ENCODE peak calls at places on chromosomes 1 and 21, in five cellular contexts. One of them, this sample, is unnamed.

GRCh38 chr21:44989538-44989888 is 49.7 kb downstream of the SLX9 start:
- DNase-seq in HepG2: peak
- DNase-seq in H1: no peak
- DNase-seq in GM12878: no peak
- DNase-seq in K562: no peak
- DNase-seq in this sample: no peak

GRCh38 chr1:34876406-34876805 is 16.9 kb upstream of the SMIM12 start:
- DNase-seq in HepG2: no peak
- DNase-seq in H1: no peak
- DNase-seq in GM12878: no peak
- DNase-seq in K562: no peak
- DNase-seq in this sample: no peak

GRCh38 chr1:98677288-98677687 is 15.8 kb downstream of the SNX7 start:
- DNase-seq in HepG2: no peak
- DNase-seq in H1: no peak
- DNase-seq in GM12878: no peak
- DNase-seq in K562: no peak
- DNase-seq in this sample: peak

GRCh38 chr21:44487831-44488230 is 32.5 kb downstream of the LRRC3 start:
- DNase-seq in HepG2: peak
- DNase-seq in H1: peak
- DNase-seq in GM12878: no peak
- DNase-seq in K562: peak
- DNase-seq in this sample: peak

GRCh38 chr1:3902546-3902945 is 2.5 kb upstream of the C1orf174 start:
- DNase-seq in HepG2: no peak
- DNase-seq in H1: no peak
- DNase-seq in GM12878: no peak
- DNase-seq in K562: no peak
- DNase-seq in this sample: no peak

GRCh38 chr1:36212782-36213181 is 11.5 kb upstream of the THRAP3 start:
- DNase-seq in HepG2: no peak
- DNase-seq in H1: no peak
- DNase-seq in GM12878: no peak
- DNase-seq in K562: no peak
- DNase-seq in this sample: no peak

GRCh38 chr1:113871597-113872113 is at the start of gene PTPN22:
- DNase-seq in HepG2: no peak
- DNase-seq in H1: no peak
- DNase-seq in GM12878: peak
- DNase-seq in K562: no peak
- DNase-seq in this sample: no peak

GRCh38 chr21:35204850-35205564 is 155.9 kb upstream of the RUNX1 start:
- DNase-seq in HepG2: no peak
- DNase-seq in H1: no peak
- DNase-seq in GM12878: no peak
- DNase-seq in K562: peak
- DNase-seq in this sample: no peak

GRCh38 chr1:246306415-246307037 is 200.6 kb downstream of the SMYD3 start:
- DNase-seq in HepG2: peak
- DNase-seq in H1: no peak
- DNase-seq in GM12878: no peak
- DNase-seq in K562: peak
- DNase-seq in this sample: no peak

GRCh38 chr21:44013380-44014088 is 1.4 kb downstream of the TRAPPC10 start:
- DNase-seq in HepG2: no peak
- DNase-seq in H1: no peak
- DNase-seq in GM12878: peak
- DNase-seq in K562: peak
- DNase-seq in this sample: no peak

GRCh38 chr1:247906504-247907047 is 11.2 kb downstream of the OR2W3 start:
- DNase-seq in HepG2: no peak
- DNase-seq in H1: no peak
- DNase-seq in GM12878: no peak
- DNase-seq in K562: peak
- DNase-seq in this sample: no peak

GRCh38 chr1:4700801-4701200 is 46.4 kb downstream of the AJAP1 start:
- DNase-seq in HepG2: no peak
- DNase-seq in H1: no peak
- DNase-seq in GM12878: no peak
- DNase-seq in K562: no peak
- DNase-seq in this sample: no peak

GRCh38 chr1:165531021-165531420 is 12.8 kb upstream of the LRRC52 start:
- DNase-seq in HepG2: no peak
- DNase-seq in H1: no peak
- DNase-seq in GM12878: no peak
- DNase-seq in K562: no peak
- DNase-seq in this sample: no peak

GRCh38 chr21:45386336-45386727 is 18.6 kb upstream of the COL18A1 start:
- DNase-seq in HepG2: no peak
- DNase-seq in H1: no peak
- DNase-seq in GM12878: no peak
- DNase-seq in K562: no peak
- DNase-seq in this sample: no peak

GRCh38 chr1:36203554-36204346 is 20.5 kb upstream of the THRAP3 start:
- DNase-seq in HepG2: no peak
- DNase-seq in H1: no peak
- DNase-seq in GM12878: no peak
- DNase-seq in K562: no peak
- DNase-seq in this sample: peak

GRCh38 chr1:33256701-33257387 is 552 bp downstream of the ZNF362 start:
- DNase-seq in HepG2: peak
- DNase-seq in H1: no peak
- DNase-seq in GM12878: no peak
- DNase-seq in K562: peak
- DNase-seq in this sample: peak

GRCh38 chr1:16073490-16074104 is at the start of gene FAM131C:
- DNase-seq in HepG2: no peak
- DNase-seq in H1: no peak
- DNase-seq in GM12878: no peak
- DNase-seq in K562: peak
- DNase-seq in this sample: peak

GRCh38 chr1:168273575-168273974 is 7.1 kb upstream of the TBX19 start:
- DNase-seq in HepG2: no peak
- DNase-seq in H1: no peak
- DNase-seq in GM12878: no peak
- DNase-seq in K562: no peak
- DNase-seq in this sample: no peak

GRCh38 chr1:225476538-225476988 is 48.7 kb upstream of the LBR start:
- DNase-seq in HepG2: peak
- DNase-seq in H1: no peak
- DNase-seq in GM12878: no peak
- DNase-seq in K562: no peak
- DNase-seq in this sample: no peak

DNA sequence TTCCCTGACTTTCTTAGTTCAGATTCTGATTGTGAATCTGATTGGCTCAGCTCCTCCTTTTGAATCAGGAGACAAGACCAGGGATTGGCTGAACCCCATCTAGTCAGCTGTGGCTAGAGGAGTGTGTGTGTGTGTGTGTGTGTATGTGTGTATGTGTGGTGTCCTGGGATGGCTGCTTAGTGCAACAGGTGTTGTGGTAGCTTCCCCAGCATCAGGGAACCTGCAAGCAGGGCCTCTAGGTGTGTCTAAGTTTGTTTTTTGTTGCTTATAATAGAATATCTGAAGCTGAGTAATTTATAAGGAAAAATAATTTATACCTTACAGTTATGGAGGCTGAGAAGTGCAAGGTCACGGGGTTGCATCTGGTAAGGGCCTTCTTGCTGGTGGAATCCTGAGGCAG is 13.2 kb upstream of the ALPL start:
- DNase-seq in HepG2: no peak
- DNase-seq in H1: no peak
- DNase-seq in GM12878: no peak
- DNase-seq in K562: no peak
- DNase-seq in this sample: no peak
- TF ChIP-seq HDAC2 in HepG2: no peak
- TF ChIP-seq HDAC2 in H1: no peak
- TF ChIP-seq HDAC2 in GM12878: no peak
- TF ChIP-seq HDAC2 in K562: no peak
- TF ChIP-seq HDAC2 in this sample: no peak

GRCh38 chr1:202713110-202713509 is 2.9 kb upstream of the SYT2 start:
- DNase-seq in HepG2: no peak
- DNase-seq in H1: no peak
- DNase-seq in GM12878: no peak
- DNase-seq in K562: no peak
- DNase-seq in this sample: peak
- TF ChIP-seq HDAC2 in HepG2: no peak
- TF ChIP-seq HDAC2 in H1: no peak
- TF ChIP-seq HDAC2 in GM12878: no peak
- TF ChIP-seq HDAC2 in K562: no peak
- TF ChIP-seq HDAC2 in this sample: no peak

GRCh38 chr21:42027085-42027803 is 17.1 kb upstream of the ZBTB21 start:
- DNase-seq in HepG2: no peak
- DNase-seq in H1: no peak
- DNase-seq in GM12878: no peak
- DNase-seq in K562: no peak
- DNase-seq in this sample: no peak
- TF ChIP-seq HDAC2 in HepG2: no peak
- TF ChIP-seq HDAC2 in H1: no peak
- TF ChIP-seq HDAC2 in GM12878: no peak
- TF ChIP-seq HDAC2 in K562: no peak
- TF ChIP-seq HDAC2 in this sample: no peak

GRCh38 chr1:218867941-218868656 is 305.6 kb upstream of the LYPLAL1 start:
- DNase-seq in HepG2: no peak
- DNase-seq in H1: no peak
- DNase-seq in GM12878: no peak
- DNase-seq in K562: no peak
- DNase-seq in this sample: no peak

GRCh38 chr1:218869276-218869675 is 304.4 kb upstream of the LYPLAL1 start:
- DNase-seq in HepG2: no peak
- DNase-seq in H1: no peak
- DNase-seq in GM12878: no peak
- DNase-seq in K562: no peak
- DNase-seq in this sample: no peak

GRCh38 chr1:218866507-218866906 is 307.2 kb upstream of the LYPLAL1 start:
- DNase-seq in HepG2: no peak
- DNase-seq in H1: no peak
- DNase-seq in GM12878: no peak
- DNase-seq in K562: no peak
- DNase-seq in this sample: no peak

DNA sequence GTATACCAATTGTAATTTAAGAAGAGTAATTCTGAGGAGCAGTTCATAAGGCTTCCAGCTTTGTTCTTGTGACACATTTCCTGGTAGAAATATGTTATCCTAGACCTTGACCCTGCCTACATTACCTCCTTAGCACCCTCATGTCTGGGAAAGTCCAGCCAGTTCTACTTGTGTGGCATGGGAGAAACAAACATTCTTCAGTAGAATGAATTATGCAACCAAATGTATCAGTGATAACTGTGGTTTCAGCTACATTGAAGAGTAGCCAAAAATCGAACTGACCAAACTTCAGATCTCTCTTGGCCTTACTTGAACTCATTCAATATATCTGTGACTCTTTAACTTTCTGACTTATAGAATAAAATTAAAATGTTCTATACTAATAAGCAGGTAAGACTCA is 308.1 kb upstream of the LYPLAL1 start:
- DNase-seq in HepG2: no peak
- DNase-seq in H1: no peak
- DNase-seq in GM12878: no peak
- DNase-seq in K562: no peak
- DNase-seq in this sample: no peak
- TF ChIP-seq HDAC2 in HepG2: no peak
- TF ChIP-seq HDAC2 in H1: no peak
- TF ChIP-seq HDAC2 in GM12878: no peak
- TF ChIP-seq HDAC2 in K562: no peak
- TF ChIP-seq HDAC2 in this sample: no peak

DNA sequence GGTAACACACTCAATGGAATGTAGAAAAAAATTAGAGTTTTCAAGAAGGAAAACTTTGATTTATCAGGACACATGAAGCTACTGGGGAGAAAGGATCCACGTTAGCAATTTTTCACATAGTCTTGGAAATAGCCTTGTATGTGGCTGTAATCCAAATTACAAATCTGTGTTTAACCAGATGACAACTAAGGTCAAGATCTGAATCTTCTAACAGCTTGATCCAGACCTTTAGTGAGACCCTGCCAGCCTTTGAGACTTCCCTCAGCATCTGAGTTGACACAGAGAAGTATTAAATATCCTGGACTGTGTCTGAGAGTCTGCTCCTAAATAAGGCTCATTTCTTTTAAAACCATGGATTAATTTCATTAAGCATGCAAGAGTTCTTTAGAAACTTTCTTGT is 135.9 kb upstream of the KCNK2 start:
- DNase-seq in HepG2: no peak
- DNase-seq in H1: no peak
- DNase-seq in GM12878: no peak
- DNase-seq in K562: no peak
- DNase-seq in this sample: no peak
- TF ChIP-seq HDAC2 in HepG2: no peak
- TF ChIP-seq HDAC2 in H1: no peak
- TF ChIP-seq HDAC2 in GM12878: no peak
- TF ChIP-seq HDAC2 in K562: no peak
- TF ChIP-seq HDAC2 in this sample: no peak

DNA sequence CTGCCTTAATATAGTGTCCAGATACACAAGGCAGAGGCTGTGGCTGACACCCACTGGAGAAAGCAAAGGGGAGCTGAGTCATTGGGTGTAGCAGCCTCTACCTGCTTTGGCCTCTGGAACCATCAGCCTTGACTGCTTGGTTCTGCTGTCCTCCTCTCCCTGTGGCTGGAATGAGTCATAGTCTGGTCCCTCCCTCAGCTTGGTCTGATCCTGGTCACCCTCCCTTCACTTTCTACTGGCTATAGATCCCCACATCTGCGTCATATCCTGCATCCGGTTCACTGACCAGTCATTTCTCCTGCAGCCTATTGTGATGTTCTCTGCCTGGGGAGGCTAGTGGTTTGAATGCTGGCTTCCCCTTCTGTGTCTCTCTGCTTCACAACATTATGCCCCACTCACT is 372.7 kb upstream of the DAB1 start:
- DNase-seq in HepG2: no peak
- DNase-seq in H1: no peak
- DNase-seq in GM12878: no peak
- DNase-seq in K562: no peak
- DNase-seq in this sample: no peak
- TF ChIP-seq HDAC2 in HepG2: no peak
- TF ChIP-seq HDAC2 in H1: no peak
- TF ChIP-seq HDAC2 in GM12878: no peak
- TF ChIP-seq HDAC2 in K562: no peak
- TF ChIP-seq HDAC2 in this sample: no peak

DNA sequence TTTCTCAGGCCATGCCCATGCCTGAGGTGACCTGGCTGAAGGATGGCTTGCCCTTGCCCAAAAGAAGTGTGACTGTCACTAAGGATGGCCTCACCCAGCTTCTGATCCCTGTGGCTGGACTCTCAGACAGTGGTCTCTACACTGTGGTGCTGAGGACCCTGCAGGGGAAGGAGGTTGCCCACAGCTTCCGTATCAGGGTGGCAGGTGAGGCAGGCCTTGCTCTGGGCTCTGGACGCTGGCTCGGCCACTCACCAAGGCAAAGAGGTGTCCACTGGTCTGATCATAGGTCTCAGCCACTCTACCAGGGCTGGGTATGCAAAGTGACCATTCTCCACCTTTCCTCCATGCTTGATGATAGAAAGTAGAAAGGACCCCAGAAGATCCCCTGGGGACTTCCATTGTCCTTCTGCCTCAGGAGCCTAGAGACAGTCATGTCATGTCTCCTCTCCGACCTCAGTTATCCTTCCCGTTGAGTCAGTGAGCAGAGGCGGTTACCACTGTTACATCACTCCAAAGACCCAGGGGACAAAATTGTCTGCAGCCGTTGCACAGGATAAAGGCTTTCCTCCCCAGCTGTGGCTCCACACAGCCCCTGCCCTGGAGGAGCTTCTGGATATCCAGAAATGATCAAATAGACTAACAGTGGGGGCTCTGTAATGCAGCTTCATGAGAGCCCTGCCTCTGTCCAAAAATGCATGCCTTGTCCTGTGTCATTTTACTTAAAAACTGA is 34.2 kb downstream of the IGFN1 start:
- DNase-seq in HepG2: no peak
- DNase-seq in H1: no peak
- DNase-seq in GM12878: no peak
- DNase-seq in K562: no peak
- DNase-seq in this sample: no peak
- TF ChIP-seq HDAC2 in HepG2: no peak
- TF ChIP-seq HDAC2 in H1: no peak
- TF ChIP-seq HDAC2 in GM12878: no peak
- TF ChIP-seq HDAC2 in K562: no peak
- TF ChIP-seq HDAC2 in this sample: no peak

This sample was measured in A549.